ENCODE peak calls at places on chromosomes 4 and X, in eight cellular contexts. One of them, this sample, is unnamed.

GRCh38 chrX:12013220-12013619 is 125.1 kb upstream of the FRMPD4 start:
- DNase-seq in HepG2: no peak
- DNase-seq in heart right ventricle: no peak
- DNase-seq in thyroid gland: no peak
- DNase-seq in lower lobe of right lung: no peak
- DNase-seq in left ventricle myocardium inferior: no peak
- DNase-seq in GM23248: peak; percentile 26
- DNase-seq in hepatocyte: no peak
- DNase-seq in this sample: no peak

GRCh38 chr4:119526786-119527550 is 101.6 kb downstream of the PDE5A start:
- DNase-seq in thyroid gland: no peak
- DNase-seq in heart right ventricle: no peak
- DNase-seq in GM23248: peak; percentile 19
- DNase-seq in lower lobe of right lung: no peak
- DNase-seq in left ventricle myocardium inferior: no peak
- DNase-seq in hepatocyte: no peak
- DNase-seq in HepG2: peak; percentile 44
- DNase-seq in this sample: no peak

GRCh38 chr4:155889036-155889793 is 14.3 kb upstream of the TDO2 start:
- DNase-seq in lower lobe of right lung: no peak
- DNase-seq in HepG2: no peak
- DNase-seq in hepatocyte: peak; percentile 50
- DNase-seq in heart right ventricle: peak; percentile 25
- DNase-seq in GM23248: peak; percentile 92
- DNase-seq in left ventricle myocardium inferior: no peak
- DNase-seq in thyroid gland: no peak
- DNase-seq in this sample: no peak

GRCh38 chrX:69505772-69506616 is 1.9 kb downstream of the NALF2 start:
- DNase-seq in heart right ventricle: no peak
- DNase-seq in thyroid gland: no peak
- DNase-seq in HepG2: no peak
- DNase-seq in left ventricle myocardium inferior: no peak
- DNase-seq in lower lobe of right lung: no peak
- DNase-seq in hepatocyte: peak; percentile 15
- DNase-seq in GM23248: no peak
- DNase-seq in this sample: no peak

GRCh38 chr4:101187837-101188236 is 159.5 kb downstream of the PPP3CA start:
- DNase-seq in heart right ventricle: no peak
- DNase-seq in lower lobe of right lung: no peak
- DNase-seq in hepatocyte: no peak
- DNase-seq in left ventricle myocardium inferior: no peak
- DNase-seq in GM23248: peak; percentile 39
- DNase-seq in HepG2: no peak
- DNase-seq in thyroid gland: no peak
- DNase-seq in this sample: no peak

GRCh38 chr4:147829401-147830101 is 97.7 kb downstream of the ARHGAP10 start:
- DNase-seq in hepatocyte: peak; percentile 58
- DNase-seq in lower lobe of right lung: no peak
- DNase-seq in left ventricle myocardium inferior: peak; percentile 56
- DNase-seq in HepG2: no peak
- DNase-seq in thyroid gland: peak; percentile 83
- DNase-seq in heart right ventricle: peak; percentile 75
- DNase-seq in GM23248: peak; percentile 10
- DNase-seq in this sample: no peak

GRCh38 chr4:155005395-155006087 is 202.9 kb upstream of the NPY2R start:
- DNase-seq in HepG2: no peak
- DNase-seq in hepatocyte: peak; percentile 27
- DNase-seq in left ventricle myocardium inferior: no peak
- DNase-seq in heart right ventricle: no peak
- DNase-seq in thyroid gland: no peak
- DNase-seq in lower lobe of right lung: no peak
- DNase-seq in GM23248: peak; percentile 54
- DNase-seq in this sample: no peak

GRCh38 chrX:22395372-22395771 is 122.7 kb downstream of the CBLL2 start:
- DNase-seq in left ventricle myocardium inferior: no peak
- DNase-seq in HepG2: no peak
- DNase-seq in hepatocyte: no peak
- DNase-seq in heart right ventricle: no peak
- DNase-seq in thyroid gland: no peak
- DNase-seq in GM23248: peak; percentile 60
- DNase-seq in lower lobe of right lung: no peak
- DNase-seq in this sample: no peak

GRCh38 chr4:30757357-30757756 is 37.2 kb downstream of the PCDH7 start:
- DNase-seq in lower lobe of right lung: no peak
- DNase-seq in left ventricle myocardium inferior: no peak
- DNase-seq in hepatocyte: peak; percentile 62
- DNase-seq in GM23248: peak; percentile 85
- DNase-seq in HepG2: no peak
- DNase-seq in heart right ventricle: no peak
- DNase-seq in thyroid gland: no peak
- DNase-seq in this sample: no peak

GRCh38 chrX:153521034-153521433 is 3.6 kb downstream of the ATP2B3 start:
- DNase-seq in GM23248: peak; percentile 71
- DNase-seq in hepatocyte: no peak
- DNase-seq in HepG2: no peak
- DNase-seq in heart right ventricle: no peak
- DNase-seq in lower lobe of right lung: no peak
- DNase-seq in left ventricle myocardium inferior: no peak
- DNase-seq in thyroid gland: peak; percentile 36
- DNase-seq in this sample: no peak

GRCh38 chr4:40629401-40630334 is at the start of gene RBM47:
- DNase-seq in lower lobe of right lung: peak; percentile 89
- DNase-seq in thyroid gland: peak; percentile 87
- DNase-seq in HepG2: no peak
- DNase-seq in GM23248: peak; percentile 76
- DNase-seq in hepatocyte: peak; percentile 90
- DNase-seq in left ventricle myocardium inferior: peak; percentile 54
- DNase-seq in heart right ventricle: peak; percentile 41
- DNase-seq in this sample: peak; percentile 87

GRCh38 chr4:156169011-156169410 is 215.3 kb upstream of the CTSO start:
- DNase-seq in hepatocyte: peak; percentile 72
- DNase-seq in lower lobe of right lung: no peak
- DNase-seq in thyroid gland: peak; percentile 12
- DNase-seq in left ventricle myocardium inferior: peak; percentile 17
- DNase-seq in heart right ventricle: peak; percentile 35
- DNase-seq in HepG2: peak; percentile 3
- DNase-seq in GM23248: peak; percentile 90
- DNase-seq in this sample: no peak

GRCh38 chr4:147550626-147551250 is 66.5 kb upstream of the TMEM184C start:
- DNase-seq in lower lobe of right lung: no peak
- DNase-seq in thyroid gland: no peak
- DNase-seq in heart right ventricle: no peak
- DNase-seq in GM23248: peak; percentile 85
- DNase-seq in HepG2: no peak
- DNase-seq in left ventricle myocardium inferior: no peak
- DNase-seq in hepatocyte: no peak
- DNase-seq in this sample: no peak

GRCh38 chr4:140937866-140938265 is 181.7 kb upstream of the TBC1D9 start:
- DNase-seq in lower lobe of right lung: no peak
- DNase-seq in left ventricle myocardium inferior: no peak
- DNase-seq in HepG2: no peak
- DNase-seq in hepatocyte: no peak
- DNase-seq in thyroid gland: no peak
- DNase-seq in GM23248: peak; percentile 92
- DNase-seq in heart right ventricle: no peak
- DNase-seq in this sample: no peak

GRCh38 chr4:145868637-145869409 is 69.8 kb downstream of the ZNF827 start:
- DNase-seq in left ventricle myocardium inferior: no peak
- DNase-seq in HepG2: no peak
- DNase-seq in heart right ventricle: no peak
- DNase-seq in lower lobe of right lung: no peak
- DNase-seq in hepatocyte: no peak
- DNase-seq in thyroid gland: no peak
- DNase-seq in GM23248: peak; percentile 35
- DNase-seq in this sample: no peak

GRCh38 chrX:132491191-132491590 is 2.4 kb upstream of the MBNL3 start:
- DNase-seq in lower lobe of right lung: no peak
- DNase-seq in HepG2: peak; percentile 88
- DNase-seq in left ventricle myocardium inferior: no peak
- DNase-seq in hepatocyte: peak; percentile 19
- DNase-seq in heart right ventricle: no peak
- DNase-seq in thyroid gland: no peak
- DNase-seq in GM23248: no peak
- DNase-seq in this sample: peak; percentile 26

GRCh38 chr4:16687845-16688244 is 210.6 kb downstream of the LDB2 start:
- DNase-seq in GM23248: no peak
- DNase-seq in lower lobe of right lung: no peak
- DNase-seq in heart right ventricle: no peak
- DNase-seq in left ventricle myocardium inferior: no peak
- DNase-seq in hepatocyte: no peak
- DNase-seq in thyroid gland: no peak
- DNase-seq in HepG2: no peak
- DNase-seq in this sample: no peak

GRCh38 chr4:16687011-16687410 is 211.4 kb downstream of the LDB2 start:
- DNase-seq in thyroid gland: no peak
- DNase-seq in HepG2: no peak
- DNase-seq in lower lobe of right lung: no peak
- DNase-seq in hepatocyte: no peak
- DNase-seq in left ventricle myocardium inferior: no peak
- DNase-seq in GM23248: no peak
- DNase-seq in heart right ventricle: no peak
- DNase-seq in this sample: no peak

GRCh38 chr4:16685536-16685935 is 212.9 kb downstream of the LDB2 start:
- DNase-seq in HepG2: no peak
- DNase-seq in left ventricle myocardium inferior: no peak
- DNase-seq in thyroid gland: no peak
- DNase-seq in hepatocyte: no peak
- DNase-seq in heart right ventricle: no peak
- DNase-seq in GM23248: peak; percentile 81
- DNase-seq in lower lobe of right lung: no peak
- DNase-seq in this sample: no peak

GRCh38 chr4:16684083-16684482 is 214.4 kb downstream of the LDB2 start:
- DNase-seq in GM23248: peak; percentile 85
- DNase-seq in left ventricle myocardium inferior: no peak
- DNase-seq in hepatocyte: peak; percentile 36
- DNase-seq in lower lobe of right lung: no peak
- DNase-seq in HepG2: no peak
- DNase-seq in thyroid gland: no peak
- DNase-seq in heart right ventricle: peak; percentile 28
- DNase-seq in this sample: no peak

DNA sequence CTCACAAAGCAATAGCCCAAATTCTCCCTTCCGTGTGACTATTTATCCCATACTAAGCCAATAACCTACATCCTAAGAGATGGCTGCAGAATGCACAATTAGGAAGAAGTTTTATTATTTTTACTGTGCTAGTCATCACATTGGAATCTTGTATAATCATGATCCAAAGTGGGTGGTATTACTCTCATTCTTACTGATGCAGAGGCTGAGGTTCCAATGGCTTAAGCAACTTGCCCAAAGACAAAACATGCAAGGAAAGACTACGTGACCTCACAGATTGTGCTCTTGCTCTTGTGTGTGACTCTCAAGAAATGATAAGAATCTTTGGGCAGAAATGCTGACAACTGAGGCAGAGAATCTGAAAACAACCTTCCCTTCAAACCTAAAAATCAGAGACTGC is 212.2 kb downstream of the LDB2 start:
- DNase-seq in thyroid gland: no peak
- DNase-seq in heart right ventricle: no peak
- DNase-seq in hepatocyte: no peak
- DNase-seq in lower lobe of right lung: no peak
- DNase-seq in GM23248: peak; percentile 94
- DNase-seq in HepG2: no peak
- DNase-seq in left ventricle myocardium inferior: no peak
- DNase-seq in this sample: no peak
- H3K27ac ChIP-seq in thyroid gland: no peak overlapping the region
- H3K27ac ChIP-seq in heart right ventricle: no peak overlapping the region
- H3K27ac ChIP-seq in hepatocyte: peak overlapping the region; percentile 77
- H3K27ac ChIP-seq in lower lobe of right lung: no peak overlapping the region
- H3K27ac ChIP-seq in GM23248: peak overlapping the region; percentile 89
- H3K27ac ChIP-seq in HepG2: no peak overlapping the region
- H3K27ac ChIP-seq in left ventricle myocardium inferior: no peak overlapping the region
- H3K27ac ChIP-seq in this sample: no peak overlapping the region

GRCh38 chrX:7077910-7078245 is 69.6 kb upstream of the STS start:
- DNase-seq in lower lobe of right lung: no peak
- DNase-seq in thyroid gland: no peak
- DNase-seq in heart right ventricle: no peak
- DNase-seq in hepatocyte: no peak
- DNase-seq in GM23248: no peak
- DNase-seq in HepG2: no peak
- DNase-seq in left ventricle myocardium inferior: no peak
- DNase-seq in this sample: no peak
- H3K4me3 ChIP-seq in lower lobe of right lung: no peak overlapping the region
- H3K4me3 ChIP-seq in thyroid gland: no peak overlapping the region
- H3K4me3 ChIP-seq in heart right ventricle: no peak overlapping the region
- H3K4me3 ChIP-seq in hepatocyte: no peak overlapping the region
- H3K4me3 ChIP-seq in GM23248: no peak overlapping the region
- H3K4me3 ChIP-seq in HepG2: no peak overlapping the region
- H3K4me3 ChIP-seq in left ventricle myocardium inferior: no peak overlapping the region
- H3K4me3 ChIP-seq in this sample: no peak overlapping the region

GRCh38 chr4:108143515-108143914 is 25.2 kb downstream of the LEF1 start:
- DNase-seq in hepatocyte: no peak
- DNase-seq in thyroid gland: peak; percentile 62
- DNase-seq in lower lobe of right lung: no peak
- DNase-seq in HepG2: no peak
- DNase-seq in heart right ventricle: no peak
- DNase-seq in left ventricle myocardium inferior: no peak
- DNase-seq in GM23248: no peak
- DNase-seq in this sample: no peak
- H3K36me3 ChIP-seq in hepatocyte: no peaks in the 10 kb centered on the region
- H3K36me3 ChIP-seq in thyroid gland: no peaks in the 10 kb centered on the region
- H3K36me3 ChIP-seq in lower lobe of right lung: no peaks in the 10 kb centered on the region
- H3K36me3 ChIP-seq in HepG2: no peaks in the 10 kb centered on the region
- H3K36me3 ChIP-seq in heart right ventricle: no peaks in the 10 kb centered on the region
- H3K36me3 ChIP-seq in left ventricle myocardium inferior: no peaks in the 10 kb centered on the region
- H3K36me3 ChIP-seq in GM23248: no peaks in the 10 kb centered on the region
- H3K36me3 ChIP-seq in this sample: no peaks in the 10 kb centered on the region

GRCh38 chrX:109392895-109393294 is 89.0 kb downstream of the GUCY2F start:
- DNase-seq in left ventricle myocardium inferior: no peak
- DNase-seq in thyroid gland: no peak
- DNase-seq in lower lobe of right lung: no peak
- DNase-seq in GM23248: no peak
- DNase-seq in HepG2: no peak
- DNase-seq in heart right ventricle: no peak
- DNase-seq in hepatocyte: no peak
- DNase-seq in this sample: no peak
- H3K27ac ChIP-seq in left ventricle myocardium inferior: no peak overlapping the region
- H3K27ac ChIP-seq in thyroid gland: no peak overlapping the region
- H3K27ac ChIP-seq in lower lobe of right lung: no peak overlapping the region
- H3K27ac ChIP-seq in GM23248: no peak overlapping the region
- H3K27ac ChIP-seq in HepG2: no peak overlapping the region
- H3K27ac ChIP-seq in heart right ventricle: no peak overlapping the region
- H3K27ac ChIP-seq in hepatocyte: no peak overlapping the region
- H3K27ac ChIP-seq in this sample: no peak overlapping the region

DNA sequence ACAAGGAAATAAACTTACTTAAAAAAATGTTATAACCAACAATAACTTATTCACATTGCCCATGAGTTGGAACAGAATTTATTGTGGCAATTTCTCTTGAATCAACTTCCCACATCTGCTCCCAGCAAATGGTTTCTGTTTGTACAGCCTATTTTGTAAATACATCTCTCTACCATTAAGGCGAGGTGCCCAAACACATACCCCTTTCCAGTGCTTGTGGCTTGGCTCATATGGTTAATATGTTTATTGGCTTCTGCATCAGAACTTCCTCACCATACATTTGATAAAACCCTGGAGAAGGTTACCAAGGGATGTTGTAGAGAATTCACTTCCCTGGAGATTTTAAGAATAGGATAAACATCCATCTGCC is 207.1 kb downstream of the SOWAHB start:
- DNase-seq in left ventricle myocardium inferior: no peak
- DNase-seq in heart right ventricle: no peak
- DNase-seq in thyroid gland: no peak
- DNase-seq in HepG2: no peak
- DNase-seq in lower lobe of right lung: no peak
- DNase-seq in GM23248: peak; percentile 37
- DNase-seq in hepatocyte: no peak
- DNase-seq in this sample: no peak
- H3K4me3 ChIP-seq in left ventricle myocardium inferior: no peak overlapping the region
- H3K4me3 ChIP-seq in heart right ventricle: no peak overlapping the region
- H3K4me3 ChIP-seq in thyroid gland: no peak overlapping the region
- H3K4me3 ChIP-seq in HepG2: no peak overlapping the region
- H3K4me3 ChIP-seq in lower lobe of right lung: no peak overlapping the region
- H3K4me3 ChIP-seq in GM23248: peak overlapping the region; percentile 78
- H3K4me3 ChIP-seq in hepatocyte: peak overlapping the region; percentile 37
- H3K4me3 ChIP-seq in this sample: no peak overlapping the region

GRCh38 chrX:54812306-54812705 is 4.8 kb downstream of the MAGED2 start:
- DNase-seq in GM23248: no peak
- DNase-seq in left ventricle myocardium inferior: no peak
- DNase-seq in lower lobe of right lung: no peak
- DNase-seq in heart right ventricle: no peak
- DNase-seq in thyroid gland: no peak
- DNase-seq in HepG2: no peak
- DNase-seq in hepatocyte: no peak
- DNase-seq in this sample: no peak
- H3K36me3 ChIP-seq in GM23248: no peaks in the 10 kb centered on the region
- H3K36me3 ChIP-seq in left ventricle myocardium inferior: peaks cover 64% of the 10 kb centered on the region
- H3K36me3 ChIP-seq in lower lobe of right lung: peaks cover 60% of the 10 kb centered on the region
- H3K36me3 ChIP-seq in heart right ventricle: peaks cover 60% of the 10 kb centered on the region
- H3K36me3 ChIP-seq in thyroid gland: peaks cover 44% of the 10 kb centered on the region
- H3K36me3 ChIP-seq in HepG2: peaks cover 6% of the 10 kb centered on the region
- H3K36me3 ChIP-seq in hepatocyte: no peaks in the 10 kb centered on the region
- H3K36me3 ChIP-seq in this sample: no peaks in the 10 kb centered on the region

This sample was measured in pancreas.